ENCODE peak calls at places on chromosomes 12 and 14, in five cellular contexts. One of them, this sample, is unnamed.
A peak's percentile ranks its signal among the peaks of the same experiment; 100 is the strongest.

GRCh38 chr14:105193916-105194782 is 13.0 kb upstream of the NUDT14 start:
- DNase-seq in AG04450: no peak
- DNase-seq in fibroblast of villous mesenchyme: no peak
- DNase-seq in Karpas-422: peak; percentile 55
- DNase-seq in BJ: no peak
- DNase-seq in this sample: peak; percentile 84

GRCh38 chr12:57793920-57794319 is 11.3 kb downstream of the TSFM start:
- DNase-seq in AG04450: no peak
- DNase-seq in fibroblast of villous mesenchyme: peak; percentile 90
- DNase-seq in Karpas-422: no peak
- DNase-seq in BJ: peak; percentile 46
- DNase-seq in this sample: no peak

GRCh38 chr12:49944046-49944445 is 6.5 kb upstream of the AQP2 start:
- DNase-seq in AG04450: no peak
- DNase-seq in fibroblast of villous mesenchyme: no peak
- DNase-seq in Karpas-422: peak; percentile 65
- DNase-seq in BJ: no peak
- DNase-seq in this sample: no peak

GRCh38 chr12:2654311-2654710 is 140.5 kb upstream of the FKBP4 start:
- DNase-seq in AG04450: no peak
- DNase-seq in fibroblast of villous mesenchyme: no peak
- DNase-seq in Karpas-422: no peak
- DNase-seq in BJ: no peak
- DNase-seq in this sample: no peak

GRCh38 chr14:100308112-100308792 is 2.0 kb upstream of the SLC25A29 start:
- DNase-seq in AG04450: no peak
- DNase-seq in fibroblast of villous mesenchyme: no peak
- DNase-seq in Karpas-422: no peak
- DNase-seq in BJ: no peak
- DNase-seq in this sample: no peak

GRCh38 chr12:102511575-102511974 is 31.2 kb upstream of the IGF1 start:
- DNase-seq in AG04450: no peak
- DNase-seq in fibroblast of villous mesenchyme: no peak
- DNase-seq in Karpas-422: no peak
- DNase-seq in BJ: no peak
- DNase-seq in this sample: no peak

GRCh38 chr14:97499790-97500481 is 702.8 kb downstream of the VRK1 start:
- DNase-seq in AG04450: no peak
- DNase-seq in fibroblast of villous mesenchyme: no peak
- DNase-seq in Karpas-422: no peak
- DNase-seq in BJ: no peak
- DNase-seq in this sample: no peak

GRCh38 chr12:57846577-57847319 is at the start of gene CTDSP2:
- DNase-seq in AG04450: peak; percentile 96
- DNase-seq in fibroblast of villous mesenchyme: peak; percentile 99
- DNase-seq in Karpas-422: peak; percentile 96
- DNase-seq in BJ: peak; percentile 71
- DNase-seq in this sample: no peak

GRCh38 chr12:97151481-97151880 is 244.4 kb downstream of the NEDD1 start:
- DNase-seq in AG04450: no peak
- DNase-seq in fibroblast of villous mesenchyme: no peak
- DNase-seq in Karpas-422: no peak
- DNase-seq in BJ: no peak
- DNase-seq in this sample: no peak

GRCh38 chr12:131366261-131366871 is 344.5 kb upstream of the SFSWAP start:
- DNase-seq in AG04450: no peak
- DNase-seq in fibroblast of villous mesenchyme: no peak
- DNase-seq in Karpas-422: no peak
- DNase-seq in BJ: no peak
- DNase-seq in this sample: no peak

GRCh38 chr12:76611533-76611932 is 52.0 kb upstream of the OSBPL8 start:
- DNase-seq in AG04450: peak; percentile 58
- DNase-seq in fibroblast of villous mesenchyme: peak; percentile 93
- DNase-seq in Karpas-422: no peak
- DNase-seq in BJ: peak; percentile 95
- DNase-seq in this sample: no peak

GRCh38 chr14:100122481-100123215 is 36.8 kb downstream of the DEGS2 start:
- DNase-seq in AG04450: no peak
- DNase-seq in fibroblast of villous mesenchyme: peak; percentile 47
- DNase-seq in Karpas-422: peak; percentile 60
- DNase-seq in BJ: no peak
- DNase-seq in this sample: peak; percentile 95

GRCh38 chr14:100577321-100577985 is 9.8 kb downstream of the BEGAIN start:
- DNase-seq in AG04450: no peak
- DNase-seq in fibroblast of villous mesenchyme: no peak
- DNase-seq in Karpas-422: no peak
- DNase-seq in BJ: no peak
- DNase-seq in this sample: no peak

GRCh38 chr14:75452900-75453816 is 25.3 kb downstream of the JDP2 start:
- DNase-seq in AG04450: peak; percentile 82
- DNase-seq in fibroblast of villous mesenchyme: peak; percentile 97
- DNase-seq in Karpas-422: no peak
- DNase-seq in BJ: peak; percentile 95
- DNase-seq in this sample: peak; percentile 88

GRCh38 chr14:96195441-96196081 is 9.1 kb upstream of the BDKRB2 start:
- DNase-seq in AG04450: no peak
- DNase-seq in fibroblast of villous mesenchyme: no peak
- DNase-seq in Karpas-422: no peak
- DNase-seq in BJ: no peak
- DNase-seq in this sample: no peak

GRCh38 chr12:76784600-76785051 is 20.7 kb downstream of the ZDHHC17 start:
- DNase-seq in AG04450: peak; percentile 33
- DNase-seq in fibroblast of villous mesenchyme: peak; percentile 70
- DNase-seq in Karpas-422: no peak
- DNase-seq in BJ: peak; percentile 52
- DNase-seq in this sample: no peak

GRCh38 chr14:54567224-54567633 is 301 bp downstream of the SAMD4A start:
- DNase-seq in AG04450: no peak
- DNase-seq in fibroblast of villous mesenchyme: peak; percentile 32
- DNase-seq in Karpas-422: no peak
- DNase-seq in BJ: no peak
- DNase-seq in this sample: peak; percentile 61

GRCh38 chr12:111168009-111168786 is 200.7 kb downstream of the PHETA1 start:
- DNase-seq in AG04450: no peak
- DNase-seq in fibroblast of villous mesenchyme: no peak
- DNase-seq in Karpas-422: no peak
- DNase-seq in BJ: no peak
- DNase-seq in this sample: no peak

GRCh38 chr14:86639146-86639545 is 1109.2 kb downstream of the FLRT2 start:
- DNase-seq in AG04450: no peak
- DNase-seq in fibroblast of villous mesenchyme: no peak
- DNase-seq in Karpas-422: no peak
- DNase-seq in BJ: no peak
- DNase-seq in this sample: no peak

GRCh38 chr12:4270670-4271432 is 2.7 kb upstream of the CCND2 start:
- DNase-seq in AG04450: no peak
- DNase-seq in fibroblast of villous mesenchyme: no peak
- DNase-seq in Karpas-422: peak; percentile 65
- DNase-seq in BJ: no peak
- DNase-seq in this sample: peak; percentile 67

GRCh38 chr12:43812926-43813325 is 6.8 kb upstream of the TWF1 start:
- DNase-seq in AG04450: no peak
- DNase-seq in fibroblast of villous mesenchyme: no peak
- DNase-seq in Karpas-422: no peak
- DNase-seq in BJ: no peak
- DNase-seq in this sample: no peak

GRCh38 chr12:69284131-69284530 is 44.8 kb downstream of the CPSF6 start:
- DNase-seq in AG04450: peak; percentile 32
- DNase-seq in fibroblast of villous mesenchyme: peak; percentile 70
- DNase-seq in Karpas-422: no peak
- DNase-seq in BJ: no peak
- DNase-seq in this sample: peak; percentile 89

DNA sequence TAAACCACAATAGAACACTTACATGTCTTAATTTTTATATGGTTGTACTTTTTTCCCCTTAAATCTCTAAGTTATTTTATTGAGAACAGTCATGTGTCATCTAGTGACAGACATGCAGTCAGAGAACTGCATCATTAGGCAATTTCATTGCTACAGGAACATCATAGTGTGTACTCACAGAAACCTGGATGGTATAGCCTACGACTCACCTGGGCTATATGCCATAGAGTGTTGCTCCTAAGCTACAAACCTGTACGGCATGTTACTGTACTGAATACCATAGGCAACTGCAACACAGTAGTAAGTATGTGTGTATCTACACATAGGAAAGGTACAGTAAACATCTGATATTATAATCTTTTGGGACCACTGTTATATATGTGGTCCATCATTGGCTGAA is 557.6 kb downstream of the PRKD1 start:
- DNase-seq in AG04450: no peak
- DNase-seq in fibroblast of villous mesenchyme: no peak
- DNase-seq in Karpas-422: no peak
- DNase-seq in BJ: no peak
- DNase-seq in this sample: no peak
- H3K4me3 ChIP-seq in AG04450: no peak overlapping the region
- H3K4me3 ChIP-seq in fibroblast of villous mesenchyme: no peak overlapping the region
- H3K4me3 ChIP-seq in Karpas-422: no peak overlapping the region
- H3K4me3 ChIP-seq in BJ: no peak overlapping the region
- H3K4me3 ChIP-seq in this sample: no peak overlapping the region

GRCh38 chr12:27504506-27504905 is 19.5 kb upstream of the PPFIBP1 start:
- DNase-seq in AG04450: no peak
- DNase-seq in fibroblast of villous mesenchyme: no peak
- DNase-seq in Karpas-422: no peak
- DNase-seq in BJ: no peak
- DNase-seq in this sample: no peak
- H3K4me3 ChIP-seq in AG04450: no peak overlapping the region
- H3K4me3 ChIP-seq in fibroblast of villous mesenchyme: no peak overlapping the region
- H3K4me3 ChIP-seq in Karpas-422: no peak overlapping the region
- H3K4me3 ChIP-seq in BJ: no peak overlapping the region
- H3K4me3 ChIP-seq in this sample: no peak overlapping the region

DNA sequence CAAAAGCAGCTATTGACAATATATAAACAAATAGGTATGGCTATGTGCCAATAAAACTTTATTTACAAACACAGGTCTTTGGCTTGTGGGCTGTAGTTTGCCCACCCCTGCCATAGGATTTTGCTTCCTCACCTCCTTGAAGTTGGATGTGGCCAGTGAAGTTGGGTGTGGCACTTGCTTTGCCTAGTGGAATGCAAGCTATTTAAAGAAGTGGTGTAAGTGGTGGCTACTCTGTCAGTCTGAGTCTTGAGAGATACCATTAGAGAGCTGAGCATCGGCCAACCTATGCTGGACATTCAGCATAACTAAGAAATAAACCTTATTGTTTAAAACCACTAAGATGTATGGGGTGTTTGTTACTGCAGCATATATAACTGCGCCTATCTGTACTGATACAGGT is 321.3 kb downstream of the RGS6 start:
- DNase-seq in AG04450: no peak
- DNase-seq in fibroblast of villous mesenchyme: no peak
- DNase-seq in Karpas-422: no peak
- DNase-seq in BJ: no peak
- DNase-seq in this sample: no peak
- H3K4me3 ChIP-seq in AG04450: no peak overlapping the region
- H3K4me3 ChIP-seq in fibroblast of villous mesenchyme: no peak overlapping the region
- H3K4me3 ChIP-seq in Karpas-422: no peak overlapping the region
- H3K4me3 ChIP-seq in BJ: no peak overlapping the region
- H3K4me3 ChIP-seq in this sample: no peak overlapping the region

DNA sequence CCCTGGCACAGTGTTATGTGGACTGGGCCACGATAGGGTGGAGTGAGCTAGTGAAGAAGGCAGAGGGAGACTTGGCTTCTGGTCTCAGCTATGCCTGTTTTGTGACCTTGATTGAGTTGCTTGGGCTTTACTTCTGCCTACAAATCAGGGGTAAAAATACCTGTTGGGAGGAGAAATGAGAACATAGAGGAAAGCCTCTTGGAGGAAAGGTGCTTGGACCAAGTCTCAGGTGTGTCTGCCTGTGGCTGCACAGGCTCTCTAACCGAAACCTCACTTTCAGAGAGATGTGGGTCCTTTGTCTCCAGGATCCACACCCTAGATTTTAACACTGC is 4.9 kb downstream of the SDR39U1 start:
- DNase-seq in AG04450: no peak
- DNase-seq in fibroblast of villous mesenchyme: no peak
- DNase-seq in Karpas-422: no peak
- DNase-seq in BJ: no peak
- DNase-seq in this sample: no peak
- H3K4me3 ChIP-seq in AG04450: no peak overlapping the region
- H3K4me3 ChIP-seq in fibroblast of villous mesenchyme: no peak overlapping the region
- H3K4me3 ChIP-seq in Karpas-422: no peak overlapping the region
- H3K4me3 ChIP-seq in BJ: no peak overlapping the region
- H3K4me3 ChIP-seq in this sample: no peak overlapping the region

DNA sequence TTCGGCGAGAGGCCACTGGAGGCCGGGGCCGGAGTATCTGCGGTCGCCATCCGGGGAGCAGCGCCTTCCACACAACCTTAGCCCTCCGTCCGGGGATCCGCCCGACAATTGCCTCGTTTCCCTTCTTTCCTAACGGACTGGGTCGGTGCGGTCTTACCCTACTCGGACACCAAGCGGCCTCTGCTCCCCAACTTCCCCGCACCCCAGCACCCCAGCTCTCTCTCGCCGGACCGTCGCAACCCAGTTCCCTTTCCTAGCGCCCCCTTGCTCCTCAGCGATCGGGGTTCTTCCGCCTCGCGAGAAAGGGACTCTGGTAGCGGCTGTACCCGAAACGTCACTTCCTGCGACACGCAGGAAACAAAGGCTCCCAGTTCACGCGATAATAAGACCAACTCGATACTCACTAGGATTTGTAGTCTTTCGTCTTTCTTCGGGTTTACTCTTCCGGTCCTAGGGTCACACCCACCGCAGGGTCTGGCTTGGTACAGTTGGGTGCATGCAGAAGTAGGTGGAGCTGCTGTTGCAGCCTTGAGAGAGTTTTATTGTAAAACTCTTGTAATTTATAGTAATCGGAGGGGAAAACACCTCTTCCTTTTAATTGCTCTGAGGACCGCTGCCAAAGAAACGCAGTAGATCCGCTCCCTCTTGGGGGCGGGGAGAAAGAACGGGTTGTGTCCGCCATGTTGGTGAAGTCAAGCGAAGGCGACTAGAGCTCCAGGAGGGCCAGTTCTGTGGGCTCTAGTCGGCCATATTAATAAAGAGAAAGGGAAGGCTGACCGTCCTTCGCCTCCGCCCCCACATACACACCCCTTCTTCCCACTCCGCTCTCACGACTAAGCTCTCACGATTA is at the start of the genes THAP2 and ZFC3H1:
- DNase-seq in AG04450: peak; percentile 98
- DNase-seq in fibroblast of villous mesenchyme: peak; percentile 99
- DNase-seq in Karpas-422: peak; percentile 99
- DNase-seq in BJ: peak; percentile 99
- DNase-seq in this sample: peak; percentile 94
- H3K4me3 ChIP-seq in AG04450: peak within 1 kb of the TSS; percentile 96
- H3K4me3 ChIP-seq in fibroblast of villous mesenchyme: peak within 1 kb of the TSS; percentile 86
- H3K4me3 ChIP-seq in Karpas-422: peak within 1 kb of the TSS; percentile 90
- H3K4me3 ChIP-seq in BJ: peak within 1 kb of the TSS; percentile 65
- H3K4me3 ChIP-seq in this sample: peak within 1 kb of the TSS; percentile 77

GRCh38 chr12:26830783-26831601 is 2.0 kb downstream of the ITPR2 start:
- DNase-seq in AG04450: no peak
- DNase-seq in fibroblast of villous mesenchyme: no peak
- DNase-seq in Karpas-422: peak; percentile 79
- DNase-seq in BJ: no peak
- DNase-seq in this sample: no peak
- H3K4me3 ChIP-seq in AG04450: no peak overlapping the region
- H3K4me3 ChIP-seq in fibroblast of villous mesenchyme: peak overlapping the region; percentile 57
- H3K4me3 ChIP-seq in Karpas-422: peak overlapping the region; percentile 82
- H3K4me3 ChIP-seq in BJ: no peak overlapping the region
- H3K4me3 ChIP-seq in this sample: no peak overlapping the region

DNA sequence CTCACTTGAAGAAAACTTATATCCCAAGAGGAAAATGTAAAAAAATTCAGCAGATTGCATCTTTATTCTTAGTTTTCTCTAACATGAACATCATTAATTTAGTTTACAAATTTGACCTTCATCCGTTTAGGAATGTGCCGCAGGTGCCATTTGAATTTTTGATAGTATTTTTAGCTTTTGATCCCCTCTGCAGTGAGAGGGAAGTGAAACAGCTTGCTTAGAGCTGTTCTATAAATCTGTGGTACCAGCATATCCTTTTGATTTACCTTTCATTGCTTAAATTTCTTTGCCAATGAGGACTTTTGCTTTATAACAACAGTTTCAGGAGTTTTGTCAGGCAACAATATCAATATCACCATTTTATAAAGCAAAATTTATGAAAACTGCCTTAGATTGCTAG is 32.7 kb downstream of the DUSP6 start:
- DNase-seq in AG04450: no peak
- DNase-seq in fibroblast of villous mesenchyme: no peak
- DNase-seq in Karpas-422: peak; percentile 60
- DNase-seq in BJ: no peak
- DNase-seq in this sample: no peak
- H3K4me3 ChIP-seq in AG04450: no peak overlapping the region
- H3K4me3 ChIP-seq in fibroblast of villous mesenchyme: no peak overlapping the region
- H3K4me3 ChIP-seq in Karpas-422: peak overlapping the region; percentile 48
- H3K4me3 ChIP-seq in BJ: no peak overlapping the region
- H3K4me3 ChIP-seq in this sample: no peak overlapping the region

This sample was measured in SJCRH30.